ENCODE peak calls at places on chromosomes 3 and 15, in ten cellular contexts. One of them, this sample, is unnamed.

GRCh38 chr3:21839592-21839991 is 88.6 kb upstream of the ZNF385D start:
- DNase-seq in psoas muscle: no peak
- DNase-seq in fibroblast of mammary gland: peak
- DNase-seq in NT2/D1: no peak
- DNase-seq in skeletal muscle cell: peak
- DNase-seq in CD8-positive, alpha-beta memory T cell: no peak
- DNase-seq in Peyer's patch: no peak
- DNase-seq in H1: no peak
- DNase-seq in AG10803: peak
- DNase-seq in aorta: no peak
- DNase-seq in this sample: peak

GRCh38 chr15:98126326-98127090 is 166.0 kb downstream of the ARRDC4 start:
- DNase-seq in psoas muscle: no peak
- DNase-seq in fibroblast of mammary gland: peak
- DNase-seq in NT2/D1: no peak
- DNase-seq in skeletal muscle cell: no peak
- DNase-seq in CD8-positive, alpha-beta memory T cell: no peak
- DNase-seq in Peyer's patch: no peak
- DNase-seq in H1: no peak
- DNase-seq in AG10803: peak
- DNase-seq in aorta: no peak
- DNase-seq in this sample: no peak

GRCh38 chr15:78811124-78811824 is at the start of gene ADAMTS7:
- DNase-seq in psoas muscle: peak
- DNase-seq in fibroblast of mammary gland: peak
- DNase-seq in NT2/D1: peak
- DNase-seq in skeletal muscle cell: peak
- DNase-seq in CD8-positive, alpha-beta memory T cell: peak
- DNase-seq in Peyer's patch: peak
- DNase-seq in H1: peak
- DNase-seq in AG10803: peak
- DNase-seq in aorta: peak
- DNase-seq in this sample: peak

GRCh38 chr3:27095588-27096222 is 273.5 kb downstream of the NEK10 start:
- DNase-seq in psoas muscle: no peak
- DNase-seq in fibroblast of mammary gland: no peak
- DNase-seq in NT2/D1: no peak
- DNase-seq in skeletal muscle cell: no peak
- DNase-seq in CD8-positive, alpha-beta memory T cell: no peak
- DNase-seq in Peyer's patch: no peak
- DNase-seq in H1: no peak
- DNase-seq in AG10803: no peak
- DNase-seq in aorta: no peak
- DNase-seq in this sample: no peak

GRCh38 chr3:187963003-187963676 is 190.8 kb upstream of the LPP start:
- DNase-seq in psoas muscle: no peak
- DNase-seq in fibroblast of mammary gland: no peak
- DNase-seq in NT2/D1: no peak
- DNase-seq in skeletal muscle cell: no peak
- DNase-seq in CD8-positive, alpha-beta memory T cell: no peak
- DNase-seq in Peyer's patch: no peak
- DNase-seq in H1: no peak
- DNase-seq in AG10803: no peak
- DNase-seq in aorta: no peak
- DNase-seq in this sample: peak

GRCh38 chr3:197549261-197549885 is 6.4 kb downstream of the BDH1 start:
- DNase-seq in psoas muscle: no peak
- DNase-seq in fibroblast of mammary gland: no peak
- DNase-seq in NT2/D1: no peak
- DNase-seq in skeletal muscle cell: no peak
- DNase-seq in CD8-positive, alpha-beta memory T cell: no peak
- DNase-seq in Peyer's patch: no peak
- DNase-seq in H1: no peak
- DNase-seq in AG10803: no peak
- DNase-seq in aorta: no peak
- DNase-seq in this sample: no peak

GRCh38 chr3:48518069-48518468 is 14.1 kb upstream of the SHISA5 start:
- DNase-seq in psoas muscle: no peak
- DNase-seq in fibroblast of mammary gland: no peak
- DNase-seq in NT2/D1: no peak
- DNase-seq in skeletal muscle cell: no peak
- DNase-seq in CD8-positive, alpha-beta memory T cell: no peak
- DNase-seq in Peyer's patch: no peak
- DNase-seq in H1: no peak
- DNase-seq in AG10803: no peak
- DNase-seq in aorta: peak
- DNase-seq in this sample: no peak

GRCh38 chr3:152524198-152525140 is 255.7 kb downstream of the MBNL1 start:
- DNase-seq in psoas muscle: no peak
- DNase-seq in fibroblast of mammary gland: peak
- DNase-seq in NT2/D1: peak
- DNase-seq in skeletal muscle cell: peak
- DNase-seq in CD8-positive, alpha-beta memory T cell: peak
- DNase-seq in Peyer's patch: no peak
- DNase-seq in H1: no peak
- DNase-seq in AG10803: peak
- DNase-seq in aorta: no peak
- DNase-seq in this sample: peak

GRCh38 chr3:38120690-38121450 is 16.1 kb downstream of the ACAA1 start:
- DNase-seq in psoas muscle: no peak
- DNase-seq in fibroblast of mammary gland: no peak
- DNase-seq in NT2/D1: no peak
- DNase-seq in skeletal muscle cell: no peak
- DNase-seq in CD8-positive, alpha-beta memory T cell: no peak
- DNase-seq in Peyer's patch: no peak
- DNase-seq in H1: no peak
- DNase-seq in AG10803: no peak
- DNase-seq in aorta: no peak
- DNase-seq in this sample: no peak

GRCh38 chr3:136277115-136277514 is 27.0 kb downstream of the PCCB start:
- DNase-seq in psoas muscle: no peak
- DNase-seq in fibroblast of mammary gland: no peak
- DNase-seq in NT2/D1: no peak
- DNase-seq in skeletal muscle cell: no peak
- DNase-seq in CD8-positive, alpha-beta memory T cell: no peak
- DNase-seq in Peyer's patch: no peak
- DNase-seq in H1: no peak
- DNase-seq in AG10803: no peak
- DNase-seq in aorta: no peak
- DNase-seq in this sample: no peak

GRCh38 chr3:195718477-195718984 is 2.2 kb upstream of the MUC20 start:
- DNase-seq in psoas muscle: no peak
- DNase-seq in fibroblast of mammary gland: no peak
- DNase-seq in NT2/D1: no peak
- DNase-seq in skeletal muscle cell: no peak
- DNase-seq in CD8-positive, alpha-beta memory T cell: no peak
- DNase-seq in Peyer's patch: no peak
- DNase-seq in H1: no peak
- DNase-seq in AG10803: no peak
- DNase-seq in aorta: peak
- DNase-seq in this sample: no peak

GRCh38 chr3:136249593-136250225 is 431 bp upstream of the PCCB start:
- DNase-seq in psoas muscle: no peak
- DNase-seq in fibroblast of mammary gland: no peak
- DNase-seq in NT2/D1: no peak
- DNase-seq in skeletal muscle cell: no peak
- DNase-seq in CD8-positive, alpha-beta memory T cell: no peak
- DNase-seq in Peyer's patch: no peak
- DNase-seq in H1: no peak
- DNase-seq in AG10803: no peak
- DNase-seq in aorta: peak
- DNase-seq in this sample: peak

GRCh38 chr3:58325525-58325992 is 7.1 kb upstream of the PXK start:
- DNase-seq in psoas muscle: no peak
- DNase-seq in fibroblast of mammary gland: no peak
- DNase-seq in NT2/D1: no peak
- DNase-seq in skeletal muscle cell: no peak
- DNase-seq in CD8-positive, alpha-beta memory T cell: no peak
- DNase-seq in Peyer's patch: no peak
- DNase-seq in H1: no peak
- DNase-seq in AG10803: no peak
- DNase-seq in aorta: no peak
- DNase-seq in this sample: no peak

GRCh38 chr3:170751083-170751893 is 118.7 kb downstream of the RPL22L1 start:
- DNase-seq in psoas muscle: peak
- DNase-seq in fibroblast of mammary gland: peak
- DNase-seq in NT2/D1: no peak
- DNase-seq in skeletal muscle cell: peak
- DNase-seq in CD8-positive, alpha-beta memory T cell: no peak
- DNase-seq in Peyer's patch: no peak
- DNase-seq in H1: no peak
- DNase-seq in AG10803: peak
- DNase-seq in aorta: peak
- DNase-seq in this sample: no peak

GRCh38 chr3:44468572-44469520 is 8.6 kb downstream of the ZNF445 start:
- DNase-seq in psoas muscle: no peak
- DNase-seq in fibroblast of mammary gland: peak
- DNase-seq in NT2/D1: no peak
- DNase-seq in skeletal muscle cell: peak
- DNase-seq in CD8-positive, alpha-beta memory T cell: no peak
- DNase-seq in Peyer's patch: no peak
- DNase-seq in H1: no peak
- DNase-seq in AG10803: peak
- DNase-seq in aorta: no peak
- DNase-seq in this sample: no peak

GRCh38 chr3:181362378-181362777 is 349.3 kb upstream of the SOX2 start:
- DNase-seq in psoas muscle: no peak
- DNase-seq in fibroblast of mammary gland: peak
- DNase-seq in NT2/D1: no peak
- DNase-seq in skeletal muscle cell: no peak
- DNase-seq in CD8-positive, alpha-beta memory T cell: no peak
- DNase-seq in Peyer's patch: no peak
- DNase-seq in H1: no peak
- DNase-seq in AG10803: no peak
- DNase-seq in aorta: no peak
- DNase-seq in this sample: no peak

GRCh38 chr15:98779463-98780071 is 131.2 kb downstream of the IGF1R start:
- DNase-seq in psoas muscle: peak
- DNase-seq in fibroblast of mammary gland: peak
- DNase-seq in NT2/D1: peak
- DNase-seq in skeletal muscle cell: no peak
- DNase-seq in CD8-positive, alpha-beta memory T cell: peak
- DNase-seq in Peyer's patch: peak
- DNase-seq in H1: peak
- DNase-seq in AG10803: peak
- DNase-seq in aorta: peak
- DNase-seq in this sample: peak

GRCh38 chr3:136955813-136956212 is 2.0 kb upstream of the IL20RB start:
- DNase-seq in psoas muscle: no peak
- DNase-seq in fibroblast of mammary gland: peak
- DNase-seq in NT2/D1: no peak
- DNase-seq in skeletal muscle cell: peak
- DNase-seq in CD8-positive, alpha-beta memory T cell: no peak
- DNase-seq in Peyer's patch: no peak
- DNase-seq in H1: no peak
- DNase-seq in AG10803: peak
- DNase-seq in aorta: no peak
- DNase-seq in this sample: no peak

GRCh38 chr15:36161781-36162212 is 417.6 kb upstream of the CDIN1 start:
- DNase-seq in psoas muscle: no peak
- DNase-seq in fibroblast of mammary gland: peak
- DNase-seq in NT2/D1: no peak
- DNase-seq in skeletal muscle cell: peak
- DNase-seq in CD8-positive, alpha-beta memory T cell: no peak
- DNase-seq in Peyer's patch: no peak
- DNase-seq in H1: no peak
- DNase-seq in AG10803: peak
- DNase-seq in aorta: no peak
- DNase-seq in this sample: no peak

GRCh38 chr15:92807971-92808571 is 92.1 kb upstream of the CHD2 start:
- DNase-seq in psoas muscle: no peak
- DNase-seq in fibroblast of mammary gland: peak
- DNase-seq in NT2/D1: no peak
- DNase-seq in skeletal muscle cell: no peak
- DNase-seq in CD8-positive, alpha-beta memory T cell: no peak
- DNase-seq in Peyer's patch: peak
- DNase-seq in H1: no peak
- DNase-seq in AG10803: peak
- DNase-seq in aorta: no peak
- DNase-seq in this sample: peak
- H3K4me3 ChIP-seq in psoas muscle: peak
- H3K4me3 ChIP-seq in fibroblast of mammary gland: peak
- H3K4me3 ChIP-seq in NT2/D1: peak
- H3K4me3 ChIP-seq in skeletal muscle cell: no peak
- H3K4me3 ChIP-seq in CD8-positive, alpha-beta memory T cell: peak
- H3K4me3 ChIP-seq in Peyer's patch: peak
- H3K4me3 ChIP-seq in H1: peak
- H3K4me3 ChIP-seq in AG10803: peak
- H3K4me3 ChIP-seq in aorta: no peak
- H3K4me3 ChIP-seq in this sample: peak

GRCh38 chr3:194255252-194256039 is 95.7 kb downstream of the CPN2 start:
- DNase-seq in psoas muscle: peak
- DNase-seq in fibroblast of mammary gland: no peak
- DNase-seq in NT2/D1: no peak
- DNase-seq in skeletal muscle cell: no peak
- DNase-seq in CD8-positive, alpha-beta memory T cell: peak
- DNase-seq in Peyer's patch: no peak
- DNase-seq in H1: no peak
- DNase-seq in AG10803: no peak
- DNase-seq in aorta: peak
- DNase-seq in this sample: peak
- H3K4me3 ChIP-seq in psoas muscle: no peak
- H3K4me3 ChIP-seq in fibroblast of mammary gland: no peak
- H3K4me3 ChIP-seq in NT2/D1: no peak
- H3K4me3 ChIP-seq in skeletal muscle cell: no peak
- H3K4me3 ChIP-seq in CD8-positive, alpha-beta memory T cell: peak
- H3K4me3 ChIP-seq in Peyer's patch: no peak
- H3K4me3 ChIP-seq in H1: no peak
- H3K4me3 ChIP-seq in AG10803: no peak
- H3K4me3 ChIP-seq in aorta: no peak
- H3K4me3 ChIP-seq in this sample: no peak

DNA sequence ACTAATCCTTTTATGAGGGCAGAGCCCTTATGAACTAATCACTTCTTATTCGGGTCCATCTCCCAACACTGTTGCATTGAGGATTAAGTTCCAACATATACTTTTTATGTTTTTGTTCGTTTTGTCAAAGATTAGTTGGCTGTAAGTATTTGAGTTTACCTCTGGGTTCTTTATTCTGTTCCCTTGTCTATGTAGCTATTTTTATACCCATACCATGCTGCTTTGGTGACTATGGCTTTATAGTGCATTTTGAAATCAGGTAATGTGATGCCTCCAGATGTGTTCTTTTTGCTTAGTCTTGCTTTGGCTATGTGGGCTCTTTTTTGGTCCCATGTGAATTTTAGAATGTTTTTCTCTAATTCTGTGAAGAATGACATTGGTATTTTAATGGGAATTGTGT is 166.4 kb upstream of the KCNMB2 start:
- DNase-seq in psoas muscle: no peak
- DNase-seq in fibroblast of mammary gland: no peak
- DNase-seq in NT2/D1: no peak
- DNase-seq in skeletal muscle cell: no peak
- DNase-seq in CD8-positive, alpha-beta memory T cell: no peak
- DNase-seq in Peyer's patch: no peak
- DNase-seq in H1: no peak
- DNase-seq in AG10803: no peak
- DNase-seq in aorta: no peak
- DNase-seq in this sample: no peak
- H3K4me3 ChIP-seq in psoas muscle: no peak
- H3K4me3 ChIP-seq in fibroblast of mammary gland: no peak
- H3K4me3 ChIP-seq in NT2/D1: no peak
- H3K4me3 ChIP-seq in skeletal muscle cell: no peak
- H3K4me3 ChIP-seq in CD8-positive, alpha-beta memory T cell: no peak
- H3K4me3 ChIP-seq in Peyer's patch: no peak
- H3K4me3 ChIP-seq in H1: no peak
- H3K4me3 ChIP-seq in AG10803: no peak
- H3K4me3 ChIP-seq in aorta: no peak
- H3K4me3 ChIP-seq in this sample: no peak

GRCh38 chr15:52682776-52683175 is 3.6 kb upstream of the ATOSA start:
- DNase-seq in psoas muscle: no peak
- DNase-seq in fibroblast of mammary gland: no peak
- DNase-seq in NT2/D1: no peak
- DNase-seq in skeletal muscle cell: no peak
- DNase-seq in CD8-positive, alpha-beta memory T cell: peak
- DNase-seq in Peyer's patch: no peak
- DNase-seq in H1: no peak
- DNase-seq in AG10803: no peak
- DNase-seq in aorta: no peak
- DNase-seq in this sample: peak
- H3K4me3 ChIP-seq in psoas muscle: no peak
- H3K4me3 ChIP-seq in fibroblast of mammary gland: no peak
- H3K4me3 ChIP-seq in NT2/D1: no peak
- H3K4me3 ChIP-seq in skeletal muscle cell: no peak
- H3K4me3 ChIP-seq in CD8-positive, alpha-beta memory T cell: peak
- H3K4me3 ChIP-seq in Peyer's patch: no peak
- H3K4me3 ChIP-seq in H1: no peak
- H3K4me3 ChIP-seq in AG10803: no peak
- H3K4me3 ChIP-seq in aorta: no peak
- H3K4me3 ChIP-seq in this sample: no peak

This sample was measured in GM12865.